ENCODE peak calls at places on chromosomes 6 and 20, in eight cellular contexts. G is A549; X is GM23338; R is coronary artery; N is IMR-90; P is body of pancreas; D is CD8-positive, alpha-beta T cell; C is tibial artery. J is an unnamed sample.

GRCh38 chr6:21444861-21445260 is 148.7 kb upstream of the SOX4 start:
- DNase-seq in G (no peak), C (no peak), N (no peak), X (no peak), P (no peak), D (no peak), R (no peak), J (no peak)

GRCh38 chr6:33091957-33092356 is 16.2 kb downstream of the HLA-DPB1 start:
- DNase-seq in R (no peak), D (peak; percentile 62), C (no peak), X (peak; percentile 89), P (peak; percentile 54), N (no peak), G (peak; percentile 15), J (peak; percentile 43)

GRCh38 chr6:132011582-132011981 is 60.4 kb upstream of the CCN2 start:
- DNase-seq in C (no peak), N (no peak), P (no peak), R (no peak), D (no peak), G (no peak), X (no peak), J (no peak)

GRCh38 chr20:52105045-52105572 is 86.5 kb downstream of the ZFP64 start:
- DNase-seq in R (no peak), G (peak; percentile 68), C (no peak), D (no peak), X (peak; percentile 85), P (peak; percentile 18), N (peak; percentile 26), J (peak; percentile 14)

GRCh38 chr6:17583811-17584210 is 16.3 kb upstream of the FAM8A1 start:
- DNase-seq in D (no peak), X (no peak), N (peak; percentile 59), G (no peak), C (no peak), P (peak; percentile 6), R (no peak), J (no peak)

GRCh38 chr6:41182069-41183034 is 18.6 kb downstream of the TREML2 start:
- DNase-seq in R (no peak), X (peak; percentile 84), C (no peak), D (peak; percentile 51), G (peak; percentile 66), N (peak; percentile 55), P (peak; percentile 60), J (no peak)

GRCh38 chr6:3531481-3531880 is 74.6 kb upstream of the SLC22A23 start:
- DNase-seq in P (no peak), X (no peak), N (no peak), D (no peak), R (peak; percentile 46), C (no peak), G (no peak), J (no peak)

GRCh38 chr6:66913657-66914056 is 1206.6 kb upstream of the EYS start:
- DNase-seq in D (no peak), X (no peak), N (no peak), R (no peak), C (no peak), P (no peak), G (no peak), J (no peak)

GRCh38 chr20:62025832-62026563 is 39.7 kb downstream of the TAF4 start:
- DNase-seq in R (no peak), D (peak; percentile 24), N (peak; percentile 74), G (no peak), C (no peak), X (no peak), P (peak; percentile 70), J (no peak)

GRCh38 chr6:26020983-26021349 is 58.4 kb downstream of the TRIM38 start:
- DNase-seq in X (no peak), R (peak; percentile 87), D (peak; percentile 52), N (peak; percentile 74), C (peak; percentile 81), P (peak; percentile 69), G (peak; percentile 75), J (peak; percentile 58)

GRCh38 chr6:3489032-3489757 is 32.3 kb upstream of the SLC22A23 start:
- DNase-seq in X (peak; percentile 50), C (no peak), N (peak; percentile 8), P (no peak), G (peak; percentile 13), R (no peak), D (no peak), J (peak; percentile 12)

GRCh38 chr20:47647994-47648393 is 137.3 kb downstream of the SULF2 start:
- DNase-seq in D (no peak), P (no peak), N (no peak), X (no peak), G (no peak), R (no peak), C (no peak), J (no peak)

GRCh38 chr20:63538204-63539091 is 1.3 kb upstream of the PTK6 start:
- DNase-seq in X (peak; percentile 66), R (no peak), D (peak; percentile 30), P (peak; percentile 96), G (no peak), N (peak; percentile 22), C (no peak), J (no peak)

GRCh38 chr20:13493143-13493542 is 145.6 kb downstream of the TASP1 start:
- DNase-seq in N (no peak), R (no peak), G (no peak), C (no peak), D (no peak), X (peak; percentile 50), P (no peak), J (no peak)

GRCh38 chr6:163170294-163170883 is 244.1 kb upstream of the QKI start:
- DNase-seq in R (no peak), P (no peak), G (peak; percentile 36), X (peak; percentile 51), C (no peak), D (peak; percentile 16), N (no peak), J (no peak)

GRCh38 chr20:61045091-61045490 is 207.0 kb upstream of the CDH4 start:
- DNase-seq in R (no peak), G (no peak), C (no peak), X (no peak), P (no peak), N (no peak), D (no peak), J (no peak)

GRCh38 chr6:106966671-106967522 is 7.6 kb downstream of the CD24 start:
- DNase-seq in R (no peak), G (no peak), C (no peak), X (no peak), P (peak; percentile 73), D (no peak), N (no peak), J (no peak)

GRCh38 chr6:148590881-148591280 is 155.9 kb upstream of the UST start:
- DNase-seq in C (no peak), X (no peak), D (no peak), P (no peak), N (no peak), R (no peak), G (peak; percentile 28), J (no peak)

GRCh38 chr6:22906091-22906549 is 336.8 kb downstream of the HDGFL1 start:
- DNase-seq in P (no peak), C (no peak), G (peak; percentile 28), N (no peak), D (no peak), R (no peak), X (peak; percentile 75), J (no peak)

GRCh38 chr6:169029861-169030260 is 223.8 kb downstream of the THBS2 start:
- DNase-seq in R (no peak), D (no peak), N (no peak), C (no peak), G (no peak), P (no peak), X (no peak), J (no peak)

GRCh38 chr6:88914180-88914579 is 49.2 kb downstream of the RNGTT start:
- DNase-seq in P (no peak), N (no peak), D (no peak), R (no peak), X (peak; percentile 19), G (no peak), C (no peak), J (no peak)

GRCh38 chr6:147154454-147154853 is 49.8 kb upstream of the STXBP5 start:
- DNase-seq in X (no peak), G (peak; percentile 70), C (no peak), R (no peak), P (no peak), N (peak; percentile 79), D (no peak), J (no peak)

DNA sequence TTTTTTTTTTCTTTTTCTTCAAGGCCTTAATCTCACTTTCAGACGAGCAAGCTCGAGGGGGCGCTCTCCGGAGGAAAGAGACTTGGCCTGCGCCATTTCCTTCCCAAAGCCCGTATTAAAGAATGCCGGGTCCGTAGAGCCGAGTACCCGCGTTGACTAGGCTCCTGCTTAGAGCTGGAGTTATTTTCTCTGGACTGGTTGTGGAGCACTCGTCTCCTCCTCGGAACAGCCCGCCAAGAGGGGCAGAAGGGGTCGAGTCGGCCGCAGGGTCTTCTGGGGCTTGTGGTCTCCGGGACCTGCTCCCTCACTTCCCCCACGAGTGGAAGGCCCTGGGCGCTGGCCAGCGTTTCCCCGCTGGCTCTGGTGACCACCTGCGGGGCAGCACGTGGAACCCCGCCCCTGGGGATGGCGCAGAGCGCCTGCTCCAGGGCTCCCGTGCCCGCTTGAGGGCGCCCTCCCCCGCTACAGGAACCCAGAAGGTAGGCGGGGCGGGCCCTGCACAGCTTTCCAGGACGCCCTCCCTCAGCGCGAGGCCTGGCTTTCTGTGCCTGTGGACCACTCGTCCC is 2.7 kb upstream of the MEI4 start:
- DNase-seq in G (no peak), C (no peak), X (peak; percentile 96), N (no peak), D (peak; percentile 10), P (peak; percentile 89), R (peak; percentile 72), J (peak; percentile 16)
- TF ChIP-seq CTCF in G (no peak), C (no peak), X (peak; percentile 89), N (peak; percentile 8), D (no peak), P (peak; percentile 88), R (peak; percentile 7), J (no peak)

GRCh38 chr6:68976260-68976659 is 341.2 kb downstream of the ADGRB3 start:
- DNase-seq in G (no peak), N (no peak), C (no peak), P (no peak), X (peak; percentile 41), D (no peak), R (no peak), J (no peak)

GRCh38 chr6:68978411-68978810 is 343.3 kb downstream of the ADGRB3 start:
- DNase-seq in N (no peak), R (no peak), C (no peak), G (no peak), P (no peak), X (no peak), D (no peak), J (no peak)

GRCh38 chr6:68975064-68975463 is 340.0 kb downstream of the ADGRB3 start:
- DNase-seq in R (no peak), D (no peak), N (no peak), G (peak; percentile 17), X (peak; percentile 42), C (no peak), P (no peak), J (peak; percentile 27)
- H3K27ac ChIP-seq in R (no peak overlapping the region), D (no peak overlapping the region), N (no peak overlapping the region), G (no peak overlapping the region), X (no peak overlapping the region), C (no peak overlapping the region), P (no peak overlapping the region), J (no peak overlapping the region)

GRCh38 chr20:19213946-19214490 is 1.6 kb downstream of the SLC24A3 start:
- DNase-seq in G (no peak), D (no peak), P (no peak), C (no peak), N (no peak), R (no peak), X (no peak), J (no peak)
- TF ChIP-seq CTCF in G (no peak), D (no peak), P (no peak), C (no peak), N (no peak), R (no peak), X (no peak), J (no peak)

GRCh38 chr6:140486468-140487361 is 1112.3 kb upstream of the CITED2 start:
- DNase-seq in D (no peak), C (no peak), G (no peak), X (no peak), R (no peak), P (no peak), N (peak; percentile 45), J (no peak)
- H3K27ac ChIP-seq in D (no peak overlapping the region), C (peak overlapping the region; percentile 48), G (peak overlapping the region; percentile 68), X (no peak overlapping the region), R (no peak overlapping the region), P (peak overlapping the region; percentile 66), N (peak overlapping the region; percentile 88), J (no peak overlapping the region)